ENCODE peak calls at places on chromosomes 7 and 10, in five cellular contexts. H is CD4-positive, alpha-beta T cell; Q is H1; C is A549; N is nephron progenitor cell. A is an unnamed sample.

GRCh38 chr10:3775671-3776551 is 9.1 kb downstream of the KLF6 start:
- DNase-seq in H (no peak), Q (peak; percentile 56), C (peak; percentile 47), N (no peak), A (no peak)

GRCh38 chr10:84288151-84288550 is 40.2 kb upstream of the CCSER2 start:
- DNase-seq in H (no peak), Q (no peak), C (no peak), N (no peak), A (no peak)

GRCh38 chr10:52351911-52352310 is 37.8 kb downstream of the DKK1 start:
- DNase-seq in H (no peak), Q (no peak), C (no peak), N (no peak), A (no peak)

GRCh38 chr7:17408245-17408903 is 109.9 kb downstream of the AHR start:
- DNase-seq in H (no peak), Q (no peak), C (peak; percentile 95), N (no peak), A (no peak)

GRCh38 chr10:124612611-124613498 is 131.3 kb downstream of the FAM53B start:
- DNase-seq in H (no peak), Q (peak; percentile 73), C (peak; percentile 14), N (peak; percentile 44), A (no peak)

GRCh38 chr10:52771534-52772455 is 789 bp downstream of the MBL2 start:
- DNase-seq in H (no peak), Q (peak; percentile 13), C (no peak), N (no peak), A (no peak)

GRCh38 chr10:94076325-94076841 is 82.7 kb downstream of the PLCE1 start:
- DNase-seq in H (no peak), Q (no peak), C (peak; percentile 37), N (no peak), A (no peak)

GRCh38 chr10:49081532-49082275 is 33.6 kb downstream of the VSTM4 start:
- DNase-seq in H (no peak), Q (peak; percentile 50), C (no peak), N (no peak), A (no peak)

GRCh38 chr7:6718124-6718523 is 11.4 kb upstream of the ZNF12 start:
- DNase-seq in H (no peak), Q (no peak), C (no peak), N (no peak), A (no peak)

GRCh38 chr10:127278001-127278400 is 81.6 kb upstream of the INSYN2A start:
- DNase-seq in H (no peak), Q (no peak), C (peak; percentile 21), N (no peak), A (no peak)

GRCh38 chr7:128104109-128104742 is 73.0 kb upstream of the LRRC4 start:
- DNase-seq in H (no peak), Q (no peak), C (no peak), N (peak; percentile 48), A (no peak)

GRCh38 chr10:51405580-51406367 is 293.6 kb downstream of the CSTF2T start:
- DNase-seq in H (no peak), Q (no peak), C (no peak), N (no peak), A (no peak)

GRCh38 chr7:155803418-155804376 is 8.6 kb downstream of the SHH start:
- DNase-seq in H (no peak), Q (peak; percentile 79), C (peak; percentile 64), N (peak; percentile 53), A (no peak)

GRCh38 chr10:109205929-109206585 is 717.3 kb downstream of the XPNPEP1 start:
- DNase-seq in H (no peak), Q (no peak), C (no peak), N (no peak), A (no peak)

GRCh38 chr10:7928511-7928910 is 110.2 kb downstream of the TAF3 start:
- DNase-seq in H (no peak), Q (no peak), C (no peak), N (no peak), A (no peak)

GRCh38 chr7:87797798-87798403 is 78.3 kb downstream of the SLC25A40 start:
- DNase-seq in H (no peak), Q (no peak), C (peak; percentile 62), N (no peak), A (no peak)

GRCh38 chr10:80171248-80171660 is 34.1 kb downstream of the ANXA11 start:
- DNase-seq in H (no peak), Q (no peak), C (no peak), N (no peak), A (no peak)

GRCh38 chr7:71824356-71824755 is 587.8 kb downstream of the CALN1 start:
- DNase-seq in H (no peak), Q (no peak), C (no peak), N (no peak), A (no peak)

GRCh38 chr7:45644237-45644636 is 70.1 kb downstream of the ADCY1 start:
- DNase-seq in H (no peak), Q (peak; percentile 29), C (no peak), N (no peak), A (no peak)

GRCh38 chr7:54662701-54663100 is 96.3 kb downstream of the SEC61G start:
- DNase-seq in H (no peak), Q (no peak), C (no peak), N (no peak), A (no peak)

GRCh38 chr7:155974186-155974897 is 162.1 kb upstream of the SHH start:
- DNase-seq in H (no peak), Q (no peak), C (no peak), N (no peak), A (no peak)

GRCh38 chr10:125700355-125700911 is 17.5 kb upstream of the TEX36 start:
- DNase-seq in H (no peak), Q (no peak), C (peak; percentile 27), N (no peak), A (no peak)

GRCh38 chr7:41005381-41005901 is 697.4 kb downstream of the INHBA start:
- DNase-seq in H (no peak), Q (no peak), C (peak; percentile 35), N (no peak), A (no peak)

GRCh38 chr7:30320392-30320791 is 36.0 kb downstream of the ZNRF2 start:
- DNase-seq in H (no peak), Q (no peak), C (no peak), N (no peak), A (no peak)

GRCh38 chr7:2175091-2175490 is 57.7 kb downstream of the MAD1L1 start:
- DNase-seq in H (no peak), Q (no peak), C (no peak), N (no peak), A (no peak)

GRCh38 chr10:124543146-124543545 is 81.5 kb downstream of the LHPP start:
- DNase-seq in H (no peak), Q (no peak), C (no peak), N (no peak), A (no peak)

DNA sequence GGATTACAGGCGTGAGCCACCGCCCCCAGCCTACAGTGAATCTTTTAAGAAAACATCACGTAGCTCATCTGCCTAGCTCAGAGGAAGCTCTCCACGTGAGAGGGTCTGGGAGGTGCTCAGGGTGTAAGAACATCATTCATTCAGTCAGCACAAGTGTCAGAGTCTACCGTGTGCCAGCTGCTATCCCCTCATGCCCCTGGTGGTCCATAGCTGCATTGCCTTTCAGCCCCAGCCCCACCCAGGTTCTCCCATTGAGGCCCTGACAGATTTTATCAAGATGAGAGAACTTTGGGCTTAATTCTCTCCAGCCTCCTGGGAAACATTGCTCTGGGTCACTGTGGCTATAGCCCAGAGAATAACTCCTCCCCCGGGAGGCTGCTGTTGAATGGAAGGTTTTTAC is 45.1 kb downstream of the ZNF503 start:
- DNase-seq in H (no peak), Q (no peak), C (no peak), N (no peak), A (no peak)
- TF ChIP-seq CTCF in H (no peak), Q (peak; percentile 73), C (no peak), N (no peak), A (peak; percentile 23)

GRCh38 chr10:13612654-13613373 is 26.0 kb downstream of the PRPF18 start:
- DNase-seq in H (no peak), Q (no peak), C (no peak), N (no peak), A (no peak)

GRCh38 chr10:13615650-13616049 is 28.9 kb downstream of the PRPF18 start:
- DNase-seq in H (no peak), Q (no peak), C (no peak), N (peak; percentile 20), A (no peak)

GRCh38 chr10:13617146-13617545 is 30.4 kb downstream of the PRPF18 start:
- DNase-seq in H (no peak), Q (no peak), C (no peak), N (no peak), A (no peak)

GRCh38 chr10:13614530-13615332 is 28.0 kb downstream of the PRPF18 start:
- DNase-seq in H (no peak), Q (peak; percentile 51), C (peak; percentile 20), N (peak; percentile 41), A (no peak)

DNA sequence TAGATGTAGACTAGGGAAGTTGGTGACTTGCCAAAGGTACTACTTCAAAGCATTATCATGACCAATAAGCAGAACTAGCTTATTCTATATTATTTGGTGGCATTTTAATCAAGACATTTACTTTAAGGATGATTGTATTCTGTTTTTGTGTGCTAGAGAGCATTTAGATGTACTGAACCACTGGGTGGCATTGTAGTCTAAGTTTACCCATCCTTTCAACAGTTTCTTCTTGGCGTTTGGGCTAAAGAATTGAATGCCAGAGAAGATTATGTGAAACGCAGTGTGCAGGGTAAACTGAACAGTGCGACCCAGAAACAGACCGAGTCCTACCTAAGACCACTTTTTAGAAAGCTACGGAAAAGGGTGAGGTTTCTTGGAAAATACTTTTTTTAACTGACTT is 26.8 kb downstream of the PRPF18 start:
- DNase-seq in H (no peak), Q (no peak), C (peak; percentile 30), N (no peak), A (no peak)
- TF ChIP-seq CTCF in H (no peak), Q (no peak), C (peak; percentile 56), N (peak; percentile 27), A (peak; percentile 62)

GRCh38 chr10:62001898-62002297 is 100.4 kb downstream of the ARID5B start:
- DNase-seq in H (no peak), Q (no peak), C (no peak), N (no peak), A (no peak)

GRCh38 chr10:62000037-62000603 is 98.6 kb downstream of the ARID5B start:
- DNase-seq in H (no peak), Q (no peak), C (no peak), N (no peak), A (no peak)

GRCh38 chr10:61995093-61995492 is 93.6 kb downstream of the ARID5B start:
- DNase-seq in H (no peak), Q (no peak), C (no peak), N (no peak), A (no peak)

GRCh38 chr10:62002753-62003152 is 101.3 kb downstream of the ARID5B start:
- DNase-seq in H (no peak), Q (no peak), C (no peak), N (no peak), A (no peak)

DNA sequence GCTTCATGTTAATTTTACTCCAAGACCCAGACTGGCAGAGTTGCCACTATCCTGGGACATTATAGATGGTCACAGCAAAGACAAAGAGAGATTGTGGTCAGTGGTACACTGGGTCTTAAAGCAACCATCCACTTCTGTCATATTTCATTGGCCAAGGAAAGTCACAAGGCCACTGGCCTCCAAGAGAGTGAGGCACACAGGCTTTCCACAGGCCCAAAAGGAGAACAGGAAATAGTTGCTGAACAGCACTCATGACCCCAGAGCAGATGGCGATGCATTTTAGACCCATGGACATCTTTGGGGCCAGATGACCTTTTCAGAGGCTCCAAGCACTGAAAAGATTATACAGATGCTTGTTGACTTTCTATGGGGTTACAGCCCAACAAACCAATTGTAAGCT is 97.4 kb downstream of the ARID5B start:
- DNase-seq in H (no peak), Q (no peak), C (no peak), N (no peak), A (no peak)
- TF ChIP-seq CTCF in H (no peak), Q (no peak), C (no peak), N (no peak), A (no peak)

GRCh38 chr7:24587853-24588252 is 14.6 kb downstream of the PALS2 start:
- DNase-seq in H (peak; percentile 40), Q (peak; percentile 68), C (peak; percentile 34), N (peak; percentile 26), A (no peak)
- TF ChIP-seq CTCF in H (peak; percentile 78), Q (peak; percentile 38), C (peak; percentile 48), N (peak; percentile 44), A (peak; percentile 60)

A was measured in progenitor cell of endocrine pancreas.